ENCODE peak calls at places on chromosomes 1 and 21, in seven cellular contexts. R, H, X, I, L, K and W are unnamed samples.

GRCh38 chr1:201325678-201326060 is 42.4 kb downstream of the PKP1 start:
- DNase-seq in H (no peak), X (no peak), R (no peak), K (no peak), L (no peak), I (no peak), W (no peak)

GRCh38 chr1:35319988-35320713 is 51.6 kb downstream of the ZMYM4 start:
- DNase-seq in L (peak; percentile 76), I (no peak), X (no peak), R (no peak), K (no peak), H (no peak), W (no peak)

GRCh38 chr1:54297596-54298283 is 97.8 kb downstream of the MRPL37 start:
- DNase-seq in K (no peak), X (no peak), H (peak; percentile 50), I (no peak), L (no peak), R (no peak), W (no peak)

GRCh38 chr1:227285745-227286144 is 32.5 kb downstream of the CDC42BPA start:
- DNase-seq in X (no peak), L (no peak), K (no peak), I (no peak), R (no peak), H (no peak), W (no peak)

GRCh38 chr1:227885135-227885647 is 62.5 kb downstream of the WNT9A start:
- DNase-seq in R (no peak), X (no peak), H (no peak), K (no peak), I (no peak), L (no peak), W (peak; percentile 41)

GRCh38 chr1:204706838-204707509 is 21.4 kb upstream of the LRRN2 start:
- DNase-seq in K (no peak), L (no peak), I (no peak), H (no peak), R (no peak), X (no peak), W (no peak)

GRCh38 chr21:44497641-44498243 is 42.3 kb downstream of the KRTAP10-1 start:
- DNase-seq in H (no peak), L (peak; percentile 37), X (peak; percentile 34), R (no peak), I (no peak), K (no peak), W (no peak)

GRCh38 chr1:43337588-43337987 is at the start of gene MPL:
- DNase-seq in R (no peak), I (no peak), X (no peak), L (no peak), K (peak; percentile 83), H (no peak), W (no peak)

GRCh38 chr1:199041173-199041914 is 402.5 kb downstream of the PTPRC start:
- DNase-seq in L (peak; percentile 48), R (no peak), X (no peak), K (peak; percentile 96), H (no peak), I (peak; percentile 98), W (no peak)